ENCODE peak calls at places on chromosomes 2 and 18, in seven cellular contexts. E is fibroblast of gingiva; T is central memory CD4-positive, alpha-beta T cell; A is activated CD4-positive, alpha-beta T cell treated with anti-CD3 and anti-CD28 coated beads, Interleukin-2, amount 50 U/mL, for 1 hour; I is occipital lobe; B is activated naive CD4-positive, alpha-beta T cell treated with anti-CD3 and anti-CD28 coated beads, Interleukin-2, amount 10 ng/mL, durations not matched to agents 7 days and 5 days; F is heart right ventricle. R is an unnamed sample.

GRCh38 chr2:288002-288742 is at the start of gene ALKAL2:
- DNase-seq in E (no peak), T (no peak), A (no peak), I (no peak), B (no peak), F (no peak), R (peak)

GRCh38 chr2:72924353-72925240 is 7.3 kb downstream of the EMX1 start:
- DNase-seq in E (no peak), T (no peak), A (no peak), I (no peak), B (peak), F (no peak), R (no peak)

GRCh38 chr18:50614838-50615237 is 55.0 kb downstream of the MAPK4 start:
- DNase-seq in E (peak), T (no peak), A (no peak), I (peak), B (no peak), F (no peak), R (no peak)

GRCh38 chr2:147789720-147790119 is 55.1 kb upstream of the ACVR2A start:
- DNase-seq in E (peak), T (no peak), A (no peak), I (no peak), B (no peak), F (no peak), R (no peak)

GRCh38 chr2:70902067-70902442 is 33.6 kb upstream of the ATP6V1B1 start:
- DNase-seq in E (no peak), T (no peak), A (no peak), I (no peak), B (no peak), F (no peak), R (no peak)

GRCh38 chr2:33093293-33093692 is 146.5 kb downstream of the LTBP1 start:
- DNase-seq in E (no peak), T (no peak), A (no peak), I (no peak), B (no peak), F (no peak), R (no peak)

GRCh38 chr18:6731197-6731596 is 1.7 kb downstream of the ARHGAP28 start:
- DNase-seq in E (peak), T (no peak), A (no peak), I (no peak), B (no peak), F (no peak), R (no peak)

GRCh38 chr2:238242731-238243495 is 3.1 kb upstream of the HES6 start:
- DNase-seq in E (peak), T (no peak), A (no peak), I (no peak), B (no peak), F (peak), R (no peak)

GRCh38 chr2:68225119-68225632 is 27.2 kb downstream of the PPP3R1 start:
- DNase-seq in E (no peak), T (peak), A (peak), I (no peak), B (peak), F (no peak), R (peak)

GRCh38 chr2:24124003-24124585 is 825 bp downstream of the FAM228B start:
- DNase-seq in E (no peak), T (no peak), A (no peak), I (peak), B (no peak), F (no peak), R (no peak)

GRCh38 chr2:56184500-56184996 is 758 bp downstream of the CCDC85A start:
- DNase-seq in E (no peak), T (no peak), A (no peak), I (no peak), B (no peak), F (no peak), R (peak)

GRCh38 chr2:121171625-121172119 is 113.3 kb downstream of the TFCP2L1 start:
- DNase-seq in E (no peak), T (no peak), A (no peak), I (no peak), B (no peak), F (no peak), R (no peak)

GRCh38 chr18:10442551-10442971 is 11.9 kb upstream of the APCDD1 start:
- DNase-seq in E (peak), T (no peak), A (no peak), I (peak), B (no peak), F (no peak), R (no peak)

GRCh38 chr18:79987566-79987965 is 797 bp downstream of the TXNL4A start:
- DNase-seq in E (no peak), T (no peak), A (no peak), I (no peak), B (no peak), F (no peak), R (no peak)

GRCh38 chr2:222828572-222828971 is 32.3 kb upstream of the ACSL3 start:
- DNase-seq in E (no peak), T (no peak), A (no peak), I (no peak), B (no peak), F (no peak), R (no peak)

GRCh38 chr2:216970369-216970915 is 110.6 kb upstream of the TNP1 start:
- DNase-seq in E (no peak), T (no peak), A (no peak), I (no peak), B (no peak), F (no peak), R (no peak)

R was measured in endothelial cell.